ENCODE peak calls at places on chromosomes 6 and 20, in four cellular contexts. One of them, this sample, is unnamed.

GRCh38 chr20:51720854-51721253 is 47.3 kb downstream of the ATP9A start:
- DNase-seq in foreskin fibroblast: no peak
- DNase-seq in caudate nucleus: no peak
- DNase-seq in glutamatergic neuron: no peak
- DNase-seq in this sample: no peak

GRCh38 chr6:10981409-10981808 is 62.7 kb downstream of the ELOVL2 start:
- DNase-seq in foreskin fibroblast: no peak
- DNase-seq in caudate nucleus: no peak
- DNase-seq in glutamatergic neuron: no peak
- DNase-seq in this sample: no peak

GRCh38 chr6:36493859-36494258 is 51.1 kb downstream of the KCTD20 start:
- DNase-seq in foreskin fibroblast: no peak
- DNase-seq in caudate nucleus: no peak
- DNase-seq in glutamatergic neuron: no peak
- DNase-seq in this sample: no peak

GRCh38 chr6:90250405-90250804 is 46.2 kb downstream of the BACH2 start:
- DNase-seq in foreskin fibroblast: no peak
- DNase-seq in caudate nucleus: no peak
- DNase-seq in glutamatergic neuron: no peak
- DNase-seq in this sample: no peak

GRCh38 chr6:2085657-2086056 is 159.7 kb downstream of the GMDS start:
- DNase-seq in foreskin fibroblast: no peak
- DNase-seq in caudate nucleus: no peak
- DNase-seq in glutamatergic neuron: no peak
- DNase-seq in this sample: no peak

GRCh38 chr20:42024653-42025052 is 406.5 kb upstream of the CHD6 start:
- DNase-seq in foreskin fibroblast: no peak
- DNase-seq in caudate nucleus: no peak
- DNase-seq in glutamatergic neuron: no peak
- DNase-seq in this sample: peak

GRCh38 chr20:49904440-49905214 is 10.7 kb downstream of the SPATA2 start:
- DNase-seq in foreskin fibroblast: no peak
- DNase-seq in caudate nucleus: no peak
- DNase-seq in glutamatergic neuron: no peak
- DNase-seq in this sample: no peak

GRCh38 chr6:80433666-80434025 is 327.2 kb downstream of the BCKDHB start:
- DNase-seq in foreskin fibroblast: no peak
- DNase-seq in caudate nucleus: no peak
- DNase-seq in glutamatergic neuron: no peak
- DNase-seq in this sample: no peak

GRCh38 chr6:4371207-4371921 is 236.0 kb upstream of the ECI2 start:
- DNase-seq in foreskin fibroblast: peak
- DNase-seq in caudate nucleus: no peak
- DNase-seq in glutamatergic neuron: no peak
- DNase-seq in this sample: no peak

GRCh38 chr20:50133474-50134217 is 19.9 kb downstream of the PEDS1 start:
- DNase-seq in foreskin fibroblast: no peak
- DNase-seq in caudate nucleus: no peak
- DNase-seq in glutamatergic neuron: no peak
- DNase-seq in this sample: no peak

GRCh38 chr6:43671801-43672690 is 15.5 kb downstream of the MRPS18A start:
- DNase-seq in foreskin fibroblast: no peak
- DNase-seq in caudate nucleus: no peak
- DNase-seq in glutamatergic neuron: no peak
- DNase-seq in this sample: no peak

GRCh38 chr6:137866914-137867684 is at the start of gene TNFAIP3:
- DNase-seq in foreskin fibroblast: peak
- DNase-seq in caudate nucleus: peak
- DNase-seq in glutamatergic neuron: peak
- DNase-seq in this sample: peak

GRCh38 chr6:166598441-166599138 is 12.1 kb upstream of the RAMACL start:
- DNase-seq in foreskin fibroblast: peak
- DNase-seq in caudate nucleus: no peak
- DNase-seq in glutamatergic neuron: no peak
- DNase-seq in this sample: no peak

GRCh38 chr6:51571168-51571567 is 516.2 kb downstream of the PKHD1 start:
- DNase-seq in foreskin fibroblast: no peak
- DNase-seq in caudate nucleus: no peak
- DNase-seq in glutamatergic neuron: no peak
- DNase-seq in this sample: no peak

This sample was measured in NCI-H82.